ENCODE peak calls at places on chromosomes 11 and 22, in five cellular contexts. H is ACHN; R is stimulated activated CD8-positive, alpha-beta memory T cell treated with anti-CD3 and anti-CD28 coated beads, Interleukin-15, amount 100 ng/mL, for 1 hour; J is kidney tubule cell; K is CD8-positive, alpha-beta T cell. S is an unnamed sample.

GRCh38 chr11:122721964-122722266 is 66.4 kb downstream of the UBASH3B start:
- DNase-seq in H (no peak), R (no peak), J (peak), K (no peak), S (peak)

GRCh38 chr22:44444341-44445306 is 53.4 kb downstream of the RTL6 start:
- DNase-seq in H (no peak), R (no peak), J (no peak), K (no peak), S (no peak)

GRCh38 chr11:106495046-106495445 is 417.6 kb downstream of the AASDHPPT start:
- DNase-seq in R (no peak), J (peak), K (no peak), H (no peak), S (no peak)

GRCh38 chr22:50490531-50491308 is 4.1 kb downstream of the MIOX start:
- DNase-seq in K (no peak), R (no peak), H (no peak), J (peak), S (no peak)

GRCh38 chr22:19490628-19491230 is 11.0 kb downstream of the CDC45 start:
- DNase-seq in K (no peak), R (no peak), H (no peak), J (no peak), S (no peak)

GRCh38 chr11:11324090-11324489 is 29.0 kb downstream of the CSNK2A3 start:
- DNase-seq in R (no peak), H (no peak), K (no peak), J (no peak), S (no peak)

GRCh38 chr22:19175026-19175601 is 3.4 kb downstream of the SLC25A1 start:
- DNase-seq in H (no peak), J (no peak), K (no peak), R (no peak), S (no peak)

GRCh38 chr11:75150879-75151278 is at the start of gene SLCO2B1:
- DNase-seq in R (no peak), K (no peak), H (no peak), J (no peak), S (no peak)

GRCh38 chr11:67274768-67275605 is 8.7 kb downstream of the GRK2 start:
- DNase-seq in K (no peak), J (no peak), R (no peak), H (no peak), S (no peak)

GRCh38 chr22:47395481-47395880 is 633.0 kb downstream of the TBC1D22A start:
- DNase-seq in K (no peak), H (no peak), R (no peak), J (no peak), S (no peak)

GRCh38 chr11:102318469-102318868 is 1.2 kb downstream of the BIRC3 start:
- DNase-seq in R (peak), J (peak), K (peak), H (peak), S (no peak)

S was measured in HFF-Myc.